ENCODE peak calls at places on chromosomes 16 and 17, in five cellular contexts. V, F, I, O and H are unnamed samples.
A peak's percentile ranks its signal among the peaks of the same experiment; 100 is the strongest.

GRCh38 chr17:9456265-9456664 is 119.4 kb downstream of the STX8 start:
- DNase-seq in V (peak; percentile 21), F (peak; percentile 61), I (no peak), O (no peak), H (peak; percentile 37)

GRCh38 chr16:51276335-51276734 is 125.3 kb upstream of the SALL1 start:
- DNase-seq in V (no peak), F (no peak), I (no peak), O (no peak), H (no peak)

GRCh38 chr17:46769531-46770438 is 48.7 kb downstream of the WNT3 start:
- DNase-seq in V (no peak), F (no peak), I (no peak), O (no peak), H (peak; percentile 41)

GRCh38 chr17:50861334-50861676 is 4.8 kb downstream of the TOB1 start:
- DNase-seq in V (no peak), F (no peak), I (no peak), O (no peak), H (no peak)

GRCh38 chr16:84599528-84600202 is 18.2 kb downstream of the COTL1 start:
- DNase-seq in V (peak; percentile 52), F (no peak), I (peak; percentile 69), O (peak; percentile 93), H (peak; percentile 74)

GRCh38 chr17:2853111-2853721 is 57.0 kb downstream of the RAP1GAP2 start:
- DNase-seq in V (peak; percentile 61), F (no peak), I (peak; percentile 33), O (peak; percentile 39), H (peak; percentile 50)

GRCh38 chr16:86567701-86568571 is 1.3 kb downstream of the FOXC2 start:
- DNase-seq in V (no peak), F (no peak), I (peak; percentile 56), O (peak; percentile 61), H (no peak)

GRCh38 chr17:74728702-74729075 is 8.4 kb upstream of the RAB37 start:
- DNase-seq in V (no peak), F (no peak), I (no peak), O (no peak), H (no peak)

GRCh38 chr17:76394166-76394565 is 9.8 kb downstream of the SPHK1 start:
- DNase-seq in V (no peak), F (no peak), I (no peak), O (no peak), H (no peak)

GRCh38 chr17:75459590-75460267 is 3.3 kb downstream of the TMEM94 start:
- DNase-seq in V (no peak), F (peak; percentile 9), I (no peak), O (no peak), H (no peak)

GRCh38 chr17:78103311-78103710 is 25.2 kb downstream of the TMC6 start:
- DNase-seq in V (no peak), F (no peak), I (no peak), O (no peak), H (no peak)

GRCh38 chr17:281365-281999 is 71.1 kb downstream of the RPH3AL start:
- DNase-seq in V (peak; percentile 3), F (no peak), I (no peak), O (no peak), H (no peak)

GRCh38 chr16:17131351-17131750 is 339.4 kb downstream of the XYLT1 start:
- DNase-seq in V (no peak), F (no peak), I (no peak), O (no peak), H (no peak)

GRCh38 chr17:42221886-42222745 is 27.8 kb upstream of the GHDC start:
- DNase-seq in V (no peak), F (peak; percentile 30), I (peak; percentile 64), O (peak; percentile 81), H (peak; percentile 81)

GRCh38 chr17:33028778-33029177 is 37.1 kb downstream of the SPACA3 start:
- DNase-seq in V (no peak), F (no peak), I (no peak), O (no peak), H (no peak)

GRCh38 chr17:35257080-35257701 is 14.3 kb downstream of the SLFN5 start:
- DNase-seq in V (peak; percentile 37), F (no peak), I (no peak), O (peak; percentile 78), H (no peak)

GRCh38 chr17:63842173-63842539 is 329 bp downstream of the SMARCD2 start:
- DNase-seq in V (peak; percentile 40), F (no peak), I (peak; percentile 52), O (no peak), H (no peak)

GRCh38 chr16:680967-681745 is 946 bp downstream of the STUB1 start:
- DNase-seq in V (no peak), F (peak; percentile 33), I (no peak), O (peak; percentile 45), H (no peak)

GRCh38 chr17:35011671-35012216 is 31.4 kb downstream of the LIG3 start:
- DNase-seq in V (no peak), F (no peak), I (no peak), O (no peak), H (no peak)

GRCh38 chr17:41530062-41531048 is 2.2 kb upstream of the KRT19 start:
- DNase-seq in V (peak; percentile 90), F (no peak), I (no peak), O (peak; percentile 85), H (no peak)

GRCh38 chr17:64216385-64217248 is 46.4 kb downstream of the TEX2 start:
- DNase-seq in V (peak; percentile 46), F (no peak), I (no peak), O (peak; percentile 62), H (peak; percentile 70)

GRCh38 chr16:5228369-5228768 is 130.8 kb upstream of the EEF2KMT start:
- DNase-seq in V (no peak), F (no peak), I (peak; percentile 18), O (no peak), H (no peak)

GRCh38 chr16:61323456-61323855 is 712.8 kb downstream of the CDH8 start:
- DNase-seq in V (no peak), F (no peak), I (no peak), O (peak; percentile 11), H (no peak)

GRCh38 chr17:19387921-19388521 is 1.0 kb upstream of the MFAP4 start:
- DNase-seq in V (no peak), F (no peak), I (no peak), O (no peak), H (no peak)

GRCh38 chr17:76263896-76264295 is 1.3 kb upstream of the UBALD2 start:
- DNase-seq in V (no peak), F (no peak), I (no peak), O (no peak), H (no peak)

GRCh38 chr16:2429771-2430663 is 770 bp downstream of the CCNF start:
- DNase-seq in V (no peak), F (peak; percentile 71), I (peak; percentile 44), O (peak; percentile 33), H (peak; percentile 66)

GRCh38 chr16:27789150-27789549 is 239.2 kb downstream of the KATNIP start:
- DNase-seq in V (no peak), F (no peak), I (no peak), O (no peak), H (no peak)

DNA sequence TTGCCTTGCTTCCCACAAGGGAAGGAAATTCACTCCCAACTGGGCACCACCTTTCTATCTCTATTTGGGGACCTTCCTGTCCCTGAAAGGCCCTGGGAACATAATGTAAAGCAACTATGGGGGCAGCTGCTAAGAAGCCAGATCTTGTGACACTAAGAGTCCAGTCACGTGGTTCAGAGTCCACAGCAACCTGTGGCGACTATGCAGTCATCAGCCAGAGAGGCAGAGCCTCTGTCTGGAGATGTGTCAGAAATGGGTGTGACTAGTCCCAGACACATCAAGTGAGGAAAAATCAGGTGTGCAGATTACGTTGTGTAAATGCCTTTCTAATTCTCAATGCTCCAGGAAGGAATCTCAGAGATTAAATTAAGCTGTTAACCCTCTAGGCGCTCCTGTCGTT is 26.6 kb upstream of the SKAP1 start:
- DNase-seq in V (no peak), F (peak; percentile 84), I (no peak), O (no peak), H (no peak)
- TF ChIP-seq CTCF in V (no peak), F (no peak), I (no peak), O (no peak), H (no peak)

GRCh38 chr17:38454528-38454927 is 26.3 kb downstream of the ARHGAP23 start:
- DNase-seq in V (peak; percentile 87), F (no peak), I (no peak), O (peak; percentile 73), H (no peak)

GRCh38 chr17:38457577-38458371 is 29.5 kb downstream of the ARHGAP23 start:
- DNase-seq in V (no peak), F (no peak), I (no peak), O (no peak), H (no peak)

GRCh38 chr17:38453951-38454421 is 25.7 kb downstream of the ARHGAP23 start:
- DNase-seq in V (peak; percentile 56), F (no peak), I (no peak), O (peak; percentile 58), H (no peak)

GRCh38 chr17:38455288-38455915 is 27.1 kb downstream of the ARHGAP23 start:
- DNase-seq in V (no peak), F (no peak), I (no peak), O (no peak), H (no peak)

DNA sequence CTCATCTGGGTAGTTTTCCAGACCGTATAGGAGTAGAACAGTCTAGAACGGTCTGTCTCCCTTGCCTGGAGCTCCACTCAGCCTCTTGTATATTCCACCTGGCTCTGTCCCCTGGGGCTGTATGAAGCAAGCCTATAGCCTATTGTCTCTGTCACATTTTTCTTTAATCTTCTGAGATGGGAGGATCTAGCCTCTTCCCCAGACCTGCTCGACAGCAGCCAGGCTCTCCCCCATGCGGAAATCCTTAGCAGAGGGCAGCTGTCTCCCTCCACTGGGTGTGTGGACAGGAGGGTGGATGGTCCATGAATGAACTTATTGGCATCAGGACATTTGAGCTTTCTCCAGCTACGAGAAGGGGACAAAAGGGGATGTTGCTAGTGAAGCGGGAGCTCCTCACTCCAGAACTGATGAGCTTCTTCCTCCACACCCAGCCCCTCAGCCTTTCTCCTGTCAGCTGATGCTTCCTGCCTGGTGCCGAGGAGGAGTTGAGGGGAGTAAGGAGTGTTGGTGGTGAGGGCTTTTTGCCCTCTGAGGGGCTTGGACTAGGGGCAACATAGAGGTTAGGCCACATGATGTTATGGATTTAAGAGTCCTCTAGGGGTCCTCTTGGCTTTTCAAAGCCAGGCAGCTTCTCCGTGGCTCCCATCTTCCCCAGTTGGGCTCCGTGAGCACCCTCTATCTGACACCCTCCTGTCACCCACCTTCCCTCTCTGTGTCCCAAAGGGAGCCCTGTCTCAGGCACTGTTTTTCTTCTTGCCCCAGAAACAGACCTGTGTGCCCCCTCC is 28.0 kb downstream of the ARHGAP23 start:
- DNase-seq in V (no peak), F (no peak), I (no peak), O (peak; percentile 51), H (no peak)
- TF ChIP-seq CTCF in V (no peak), F (no peak), I (no peak), O (peak; percentile 3), H (no peak)

GRCh38 chr16:67246081-67246944 is 968 bp downstream of the FHOD1 start:
- DNase-seq in V (peak; percentile 71), F (peak; percentile 89), I (peak; percentile 81), O (peak; percentile 87), H (peak; percentile 80)
- TF ChIP-seq CTCF in V (peak; percentile 21), F (peak; percentile 33), I (no peak), O (peak; percentile 31), H (peak; percentile 35)

DNA sequence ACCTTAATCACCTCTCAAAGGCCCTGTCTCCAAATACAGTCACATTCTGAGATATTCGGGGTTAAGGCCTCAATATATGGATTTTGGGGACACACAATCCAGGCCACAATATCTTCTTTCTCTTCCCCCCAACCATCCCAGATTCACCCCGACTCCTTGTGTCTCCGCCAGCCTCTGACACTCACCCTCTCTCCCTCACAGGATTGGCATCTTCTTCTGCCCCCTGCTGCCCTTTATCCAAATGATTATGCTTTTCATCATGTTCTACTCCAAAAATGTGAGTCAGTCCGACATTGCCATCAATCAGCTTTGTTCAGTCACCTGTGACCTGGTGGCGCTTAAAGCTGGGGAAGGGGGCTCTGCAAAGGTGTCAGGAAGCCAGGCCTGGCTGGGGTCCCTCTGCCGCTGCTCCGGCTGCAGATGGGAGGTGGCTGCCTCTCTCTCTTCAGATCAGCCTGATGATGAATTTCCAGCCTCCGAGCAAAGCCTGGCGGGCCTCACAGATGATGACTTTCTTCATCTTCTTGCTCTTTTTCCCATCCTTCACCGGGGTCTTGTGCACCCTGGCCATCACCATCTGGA is 35.1 kb downstream of the GDE1 start:
- DNase-seq in V (no peak), F (no peak), I (no peak), O (no peak), H (no peak)
- TF ChIP-seq CTCF in V (no peak), F (no peak), I (no peak), O (no peak), H (no peak)